ENCODE peak calls at places on chromosome 12, in five cellular contexts. E is activated naive CD8-positive, alpha-beta T cell treated with anti-CD3 and anti-CD28 coated beads, Interleukin-2, amount 50 U/mL, for 24 hours; Z is iPS-NIHi11; H is ovary; F is LoVo. C is an unnamed sample.

GRCh38 chr12:102824218-102824835 is 92.7 kb downstream of the PAH start:
- DNase-seq in H (peak; percentile 22), E (peak; percentile 4), F (no peak), Z (peak; percentile 84), C (peak; percentile 83)

GRCh38 chr12:77893918-77894317 is 63.2 kb downstream of the NAV3 start:
- DNase-seq in H (no peak), E (no peak), Z (no peak), F (peak; percentile 93), C (peak; percentile 33)

GRCh38 chr12:12810507-12811143 is 2.5 kb upstream of the DDX47 start:
- DNase-seq in H (no peak), E (no peak), F (no peak), Z (no peak), C (peak; percentile 33)

GRCh38 chr12:48023386-48023785 is 19.1 kb upstream of the COL2A1 start:
- DNase-seq in Z (peak; percentile 45), E (no peak), F (no peak), H (no peak), C (peak; percentile 33)

GRCh38 chr12:62603061-62603810 is 136.6 kb downstream of the MON2 start:
- DNase-seq in Z (peak; percentile 84), H (peak; percentile 86), F (peak; percentile 89), E (peak; percentile 76), C (peak; percentile 95)

GRCh38 chr12:103965255-103965589 is 450 bp upstream of the TDG start:
- DNase-seq in F (no peak), H (no peak), Z (no peak), E (no peak), C (no peak)

GRCh38 chr12:26648999-26649398 is 184.0 kb downstream of the ITPR2 start:
- DNase-seq in F (no peak), Z (no peak), H (no peak), E (no peak), C (no peak)

GRCh38 chr12:109735825-109736551 is 22.4 kb downstream of the FAM222A start:
- DNase-seq in E (no peak), H (no peak), F (no peak), Z (no peak), C (no peak)

GRCh38 chr12:73221398-73221797 is 949.2 kb downstream of the TRHDE start:
- DNase-seq in H (no peak), E (no peak), F (no peak), Z (no peak), C (no peak)

GRCh38 chr12:2641209-2641608 is 153.6 kb upstream of the FKBP4 start:
- DNase-seq in H (no peak), E (peak; percentile 16), F (no peak), Z (peak; percentile 69), C (peak; percentile 23)

GRCh38 chr12:115998119-115998633 is 279.3 kb downstream of the MED13L start:
- DNase-seq in E (peak; percentile 6), Z (peak; percentile 72), F (peak; percentile 65), H (no peak), C (peak; percentile 53)

GRCh38 chr12:95037906-95038305 is 34.4 kb upstream of the NDUFA12 start:
- DNase-seq in F (no peak), E (no peak), H (no peak), Z (no peak), C (no peak)

GRCh38 chr12:122423258-122424165 is 1.0 kb upstream of the CLIP1 start:
- DNase-seq in F (no peak), E (no peak), H (no peak), Z (peak; percentile 46), C (peak; percentile 50)

GRCh38 chr12:72889791-72890190 is 617.6 kb downstream of the TRHDE start:
- DNase-seq in Z (no peak), E (no peak), F (no peak), H (no peak), C (no peak)

GRCh38 chr12:61365001-61365400 is 895.2 kb upstream of the USP15 start:
- DNase-seq in H (no peak), Z (no peak), F (no peak), E (no peak), C (no peak)

GRCh38 chr12:10610188-10610587 is 3.2 kb downstream of the MAGOHB start:
- DNase-seq in F (no peak), Z (no peak), H (no peak), E (no peak), C (no peak)

GRCh38 chr12:9040484-9041186 is 51.3 kb downstream of the KLRG1 start:
- DNase-seq in Z (no peak), E (no peak), F (no peak), H (no peak), C (no peak)

GRCh38 chr12:76680940-76681339 is 83.0 kb upstream of the ZDHHC17 start:
- DNase-seq in E (no peak), H (no peak), F (no peak), Z (no peak), C (no peak)

GRCh38 chr12:62758216-62758615 is 176.7 kb downstream of the PPM1H start:
- DNase-seq in Z (no peak), H (no peak), E (no peak), F (no peak), C (no peak)